ENCODE peak calls at places on chromosomes 4 and X, in four cellular contexts. N, D, I and P are unnamed samples.
A peak's percentile ranks its signal among the peaks of the same experiment; 100 is the strongest.

GRCh38 chrX:119406739-119407138 is 7.6 kb downstream of the SLC25A43 start:
- DNase-seq in N (no peak), D (no peak), I (no peak), P (no peak)

GRCh38 chr4:150782311-150782710 is 200.4 kb downstream of the MAB21L2 start:
- DNase-seq in N (no peak), D (no peak), I (peak; percentile 53), P (no peak)

GRCh38 chr4:174278467-174278866 is 5.0 kb downstream of the FBXO8 start:
- DNase-seq in N (no peak), D (no peak), I (no peak), P (peak; percentile 41)

GRCh38 chr4:2075987-2076907 is 17.1 kb downstream of the NAT8L start:
- DNase-seq in N (no peak), D (no peak), I (no peak), P (no peak)

GRCh38 chr4:7910721-7911015 is 29.0 kb downstream of the AFAP1 start:
- DNase-seq in N (no peak), D (no peak), I (no peak), P (no peak)

GRCh38 chrX:40097101-40097491 is 662 bp downstream of the BCOR start:
- DNase-seq in N (no peak), D (no peak), I (no peak), P (no peak)

GRCh38 chr4:83093060-83093640 is 21.4 kb downstream of the PLAC8 start:
- DNase-seq in N (no peak), D (no peak), I (no peak), P (no peak)

GRCh38 chr4:24511371-24512063 is 72.8 kb downstream of the DHX15 start:
- DNase-seq in N (no peak), D (no peak), I (no peak), P (no peak)

GRCh38 chr4:154642361-154642760 is 29.9 kb upstream of the FGG start:
- DNase-seq in N (no peak), D (no peak), I (no peak), P (no peak)

GRCh38 chr4:41509411-41510008 is 28.4 kb upstream of the LIMCH1 start:
- DNase-seq in N (no peak), D (no peak), I (no peak), P (no peak)

GRCh38 chrX:77446029-77446585 is 1.1 kb upstream of the FGF16 start:
- DNase-seq in N (no peak), D (no peak), I (no peak), P (no peak)

GRCh38 chr4:100189820-100190642 is at the start of gene DDIT4L:
- DNase-seq in N (no peak), D (no peak), I (no peak), P (no peak)

GRCh38 chr4:123731009-123731408 is 334.4 kb downstream of the SPRY1 start:
- DNase-seq in N (no peak), D (no peak), I (no peak), P (no peak)

GRCh38 chrX:96182366-96182765 is 502.3 kb upstream of the DIAPH2 start:
- DNase-seq in N (no peak), D (no peak), I (peak; percentile 27), P (no peak)

GRCh38 chr4:118955515-118955914 is 66.9 kb downstream of the SYNPO2 start:
- DNase-seq in N (no peak), D (no peak), I (no peak), P (no peak)

GRCh38 chr4:1240721-1241465 is 8.0 kb downstream of the CTBP1 start:
- DNase-seq in N (no peak), D (peak; percentile 31), I (no peak), P (no peak)

GRCh38 chr4:118124977-118125376 is 90.7 kb downstream of the NDST3 start:
- DNase-seq in N (no peak), D (no peak), I (no peak), P (no peak)

GRCh38 chr4:168550071-168550766 is 53.4 kb downstream of the PALLD start:
- DNase-seq in N (no peak), D (no peak), I (no peak), P (no peak)

GRCh38 chr4:133402616-133403015 is 253.5 kb downstream of the PCDH10 start:
- DNase-seq in N (no peak), D (no peak), I (peak; percentile 8), P (no peak)